ENCODE peak calls at places on chromosomes 7 and 10, in seven cellular contexts. S is activated naive CD8-positive, alpha-beta T cell treated with anti-CD3 and anti-CD28 coated beads, Interleukin-2, amount 50 U/mL, for 24 hours; Z is mesenteric fat pad; R is iPS DF 6.9; E is Ammon's horn; J is left ventricle myocardium superior; C is activated CD4-positive, alpha-beta T cell treated with anti-CD3 and anti-CD28 coated beads for 24 hours. F is an unnamed sample.

GRCh38 chr7:106312906-106313305 is 28.1 kb upstream of the NAMPT start:
- DNase-seq in S (no peak), Z (no peak), R (no peak), E (no peak), J (no peak), C (no peak), F (no peak)

GRCh38 chr7:11960621-11961020 is 128.6 kb upstream of the THSD7A start:
- DNase-seq in S (no peak), Z (no peak), R (no peak), E (no peak), J (no peak), C (no peak), F (no peak)

GRCh38 chr7:98240961-98241673 is 10.9 kb downstream of the TECPR1 start:
- DNase-seq in S (peak), Z (no peak), R (no peak), E (peak), J (peak), C (no peak), F (peak)

GRCh38 chr7:55898287-55898686 is 11.0 kb downstream of the ZNF713 start:
- DNase-seq in S (no peak), Z (no peak), R (no peak), E (no peak), J (no peak), C (no peak), F (no peak)

GRCh38 chr10:127216786-127217185 is 20.4 kb upstream of the INSYN2A start:
- DNase-seq in S (no peak), Z (no peak), R (no peak), E (no peak), J (no peak), C (no peak), F (no peak)

GRCh38 chr7:47677664-47678063 is 95.8 kb upstream of the TNS3 start:
- DNase-seq in S (no peak), Z (no peak), R (no peak), E (no peak), J (no peak), C (no peak), F (no peak)

GRCh38 chr7:26958834-26959233 is 94.4 kb upstream of the SKAP2 start:
- DNase-seq in S (no peak), Z (no peak), R (no peak), E (no peak), J (no peak), C (no peak), F (no peak)

GRCh38 chr7:45649560-45650346 is 75.6 kb downstream of the ADCY1 start:
- DNase-seq in S (no peak), Z (peak), R (no peak), E (no peak), J (no peak), C (no peak), F (peak)

GRCh38 chr10:28496481-28496961 is 36.4 kb upstream of the WAC start:
- DNase-seq in S (no peak), Z (no peak), R (no peak), E (no peak), J (no peak), C (no peak), F (no peak)

GRCh38 chr7:1939434-1940401 is 269.6 kb downstream of the ELFN1 start:
- DNase-seq in S (peak), Z (no peak), R (no peak), E (no peak), J (peak), C (no peak), F (peak)

GRCh38 chr7:143381427-143382125 is 431 bp downstream of the ZYX start:
- DNase-seq in S (no peak), Z (peak), R (no peak), E (no peak), J (peak), C (no peak), F (peak)

GRCh38 chr10:126930506-126931458 is 25.6 kb downstream of the DOCK1 start:
- DNase-seq in S (no peak), Z (no peak), R (no peak), E (no peak), J (no peak), C (no peak), F (no peak)

GRCh38 chr10:88232029-88232895 is 350.9 kb downstream of the RNLS start:
- DNase-seq in S (no peak), Z (no peak), R (no peak), E (no peak), J (peak), C (no peak), F (no peak)

GRCh38 chr10:44936314-44936975 is 23.2 kb upstream of the RASSF4 start:
- DNase-seq in S (no peak), Z (peak), R (no peak), E (no peak), J (no peak), C (no peak), F (peak)

GRCh38 chr7:74092964-74093339 is 9.3 kb downstream of the LIMK1 start:
- DNase-seq in S (peak), Z (no peak), R (no peak), E (peak), J (peak), C (no peak), F (peak)

F was measured in activated CD8-positive, alpha-beta memory T cell treated with anti-CD3 and anti-CD28 coated beads for 24 hours.